ENCODE peak calls at places on chromosomes 6 and 20, in four cellular contexts. One of them, this sample, is unnamed.

GRCh38 chr6:44388135-44388487 is 605 bp downstream of the CDC5L start:
- DNase-seq in endothelial cell of umbilical vein: no peak
- DNase-seq in mammary epithelial cell: peak
- DNase-seq in PC-3: no peak
- DNase-seq in this sample: no peak

GRCh38 chr20:58906894-58907293 is 54.4 kb downstream of the GNAS start:
- DNase-seq in mammary epithelial cell: peak
- DNase-seq in PC-3: peak
- DNase-seq in endothelial cell of umbilical vein: peak
- DNase-seq in this sample: peak

GRCh38 chr20:62707981-62708521 is 585 bp upstream of the NTSR1 start:
- DNase-seq in endothelial cell of umbilical vein: no peak
- DNase-seq in PC-3: peak
- DNase-seq in mammary epithelial cell: no peak
- DNase-seq in this sample: no peak

GRCh38 chr20:15555913-15556312 is 1017.3 kb downstream of the KIF16B start:
- DNase-seq in endothelial cell of umbilical vein: no peak
- DNase-seq in PC-3: no peak
- DNase-seq in mammary epithelial cell: no peak
- DNase-seq in this sample: no peak

GRCh38 chr6:18028332-18028731 is 40.9 kb upstream of the KIF13A start:
- DNase-seq in mammary epithelial cell: peak
- DNase-seq in endothelial cell of umbilical vein: no peak
- DNase-seq in PC-3: no peak
- DNase-seq in this sample: no peak

GRCh38 chr20:49569403-49570115 is 1.6 kb upstream of the PTGIS start:
- DNase-seq in endothelial cell of umbilical vein: no peak
- DNase-seq in mammary epithelial cell: no peak
- DNase-seq in PC-3: no peak
- DNase-seq in this sample: no peak

GRCh38 chr6:93972791-93973190 is 553.4 kb upstream of the EPHA7 start:
- DNase-seq in mammary epithelial cell: no peak
- DNase-seq in endothelial cell of umbilical vein: no peak
- DNase-seq in PC-3: no peak
- DNase-seq in this sample: no peak

GRCh38 chr20:62212309-62212708 is 7.8 kb downstream of the HRH3 start:
- DNase-seq in PC-3: no peak
- DNase-seq in endothelial cell of umbilical vein: no peak
- DNase-seq in mammary epithelial cell: no peak
- DNase-seq in this sample: no peak

GRCh38 chr6:14440215-14440890 is 322.8 kb downstream of the CD83 start:
- DNase-seq in mammary epithelial cell: no peak
- DNase-seq in PC-3: no peak
- DNase-seq in endothelial cell of umbilical vein: no peak
- DNase-seq in this sample: no peak

GRCh38 chr20:346640-347316 is at the start of gene NRSN2:
- DNase-seq in mammary epithelial cell: no peak
- DNase-seq in endothelial cell of umbilical vein: peak
- DNase-seq in PC-3: peak
- DNase-seq in this sample: peak

GRCh38 chr20:54267510-54268003 is 59.7 kb downstream of the PFDN4 start:
- DNase-seq in endothelial cell of umbilical vein: no peak
- DNase-seq in mammary epithelial cell: peak
- DNase-seq in PC-3: peak
- DNase-seq in this sample: peak

GRCh38 chr6:32932132-32932868 is 8.5 kb downstream of the HLA-DMB start:
- DNase-seq in endothelial cell of umbilical vein: no peak
- DNase-seq in mammary epithelial cell: no peak
- DNase-seq in PC-3: peak
- DNase-seq in this sample: no peak

GRCh38 chr6:132483779-132484679 is 28.9 kb downstream of the STX7 start:
- DNase-seq in PC-3: peak
- DNase-seq in mammary epithelial cell: peak
- DNase-seq in endothelial cell of umbilical vein: peak
- DNase-seq in this sample: peak

GRCh38 chr20:33280775-33281174 is 2.2 kb upstream of the BPIFB1 start:
- DNase-seq in PC-3: no peak
- DNase-seq in endothelial cell of umbilical vein: no peak
- DNase-seq in mammary epithelial cell: no peak
- DNase-seq in this sample: no peak

GRCh38 chr20:62624325-62624690 is 18.0 kb upstream of the SLCO4A1 start:
- DNase-seq in PC-3: peak
- DNase-seq in mammary epithelial cell: no peak
- DNase-seq in endothelial cell of umbilical vein: no peak
- DNase-seq in this sample: peak

GRCh38 chr6:42120895-42121865 is 21.2 kb downstream of the C6orf132 start:
- DNase-seq in endothelial cell of umbilical vein: no peak
- DNase-seq in PC-3: peak
- DNase-seq in mammary epithelial cell: no peak
- DNase-seq in this sample: peak

GRCh38 chr6:75479712-75480111 is 13.9 kb downstream of the FILIP1 start:
- DNase-seq in mammary epithelial cell: no peak
- DNase-seq in endothelial cell of umbilical vein: no peak
- DNase-seq in PC-3: no peak
- DNase-seq in this sample: no peak

GRCh38 chr6:166715065-166715464 is 88.0 kb upstream of the RPS6KA2 start:
- DNase-seq in PC-3: no peak
- DNase-seq in mammary epithelial cell: no peak
- DNase-seq in endothelial cell of umbilical vein: no peak
- DNase-seq in this sample: no peak

GRCh38 chr6:4358414-4359107 is 223.2 kb upstream of the ECI2 start:
- DNase-seq in endothelial cell of umbilical vein: peak
- DNase-seq in mammary epithelial cell: peak
- DNase-seq in PC-3: peak
- DNase-seq in this sample: peak

GRCh38 chr6:47353822-47354221 is 44.1 kb upstream of the TNFRSF21 start:
- DNase-seq in endothelial cell of umbilical vein: no peak
- DNase-seq in mammary epithelial cell: peak
- DNase-seq in PC-3: no peak
- DNase-seq in this sample: no peak

DNA sequence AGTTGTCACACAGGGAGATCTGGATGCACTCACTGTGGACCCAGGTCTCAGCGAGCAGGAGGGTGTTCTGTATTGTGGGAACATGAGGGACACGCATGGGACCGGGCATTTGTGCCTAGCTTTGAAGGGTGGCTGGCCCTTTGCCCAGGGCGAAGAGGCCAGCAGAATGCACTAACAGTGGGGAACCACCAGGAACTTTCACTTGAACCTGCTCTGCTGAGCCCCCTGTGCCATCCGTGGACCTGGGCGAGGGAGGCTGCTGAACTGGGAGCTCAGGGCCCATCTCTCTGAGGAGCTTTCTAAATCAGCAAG is 1.2 kb upstream of the ULBP2 start:
- DNase-seq in mammary epithelial cell: no peak
- DNase-seq in endothelial cell of umbilical vein: no peak
- DNase-seq in PC-3: no peak
- DNase-seq in this sample: no peak
- TF ChIP-seq EZH2 in mammary epithelial cell: no peak
- TF ChIP-seq EZH2 in endothelial cell of umbilical vein: no peak
- TF ChIP-seq EZH2 in PC-3: no peak
- TF ChIP-seq EZH2 in this sample: no peak

DNA sequence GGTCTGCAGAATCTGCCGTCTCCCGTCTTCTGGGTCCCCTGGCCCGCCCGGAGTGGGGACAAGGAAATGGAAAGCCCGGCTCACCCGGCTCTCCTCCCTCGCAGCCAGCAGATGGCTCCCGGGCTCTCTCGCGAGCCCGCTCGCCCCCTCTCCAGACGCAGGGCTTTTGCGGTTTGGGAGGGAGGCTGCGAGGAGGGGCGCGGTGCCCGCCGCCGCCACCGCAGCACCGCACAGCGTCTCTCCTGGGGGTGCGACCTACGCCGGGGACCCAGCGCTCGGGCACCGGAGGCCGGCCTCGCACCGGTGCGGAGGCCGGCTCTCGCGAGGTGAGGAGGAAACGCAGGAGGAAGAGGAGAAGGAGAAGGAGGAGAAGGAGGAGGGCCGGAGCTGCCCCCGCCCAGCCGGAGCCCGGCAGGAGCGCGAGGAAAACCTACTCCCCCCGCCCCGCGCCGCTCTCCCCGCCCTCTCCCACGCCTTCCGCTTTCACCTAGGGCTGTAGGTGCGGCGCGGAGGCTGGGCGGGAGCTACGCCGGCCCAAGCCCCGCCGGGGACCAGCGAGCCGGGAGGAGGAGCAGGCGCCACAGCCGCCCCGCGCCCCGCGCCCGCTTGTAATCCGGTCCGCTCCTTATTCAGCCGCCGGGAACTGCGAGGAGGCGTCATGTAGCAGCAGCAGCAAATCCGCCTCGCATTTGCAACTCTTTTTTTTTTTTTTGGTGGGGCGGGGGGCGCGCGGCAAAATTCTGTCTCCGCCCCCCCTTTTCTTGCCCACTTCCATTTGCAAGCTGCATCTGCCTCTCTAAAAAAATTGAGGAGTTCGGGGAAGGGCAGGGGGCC is at the start of gene CARMIL1:
- DNase-seq in PC-3: peak
- DNase-seq in endothelial cell of umbilical vein: peak
- DNase-seq in mammary epithelial cell: peak
- DNase-seq in this sample: peak
- TF ChIP-seq EZH2 in PC-3: no peak
- TF ChIP-seq EZH2 in endothelial cell of umbilical vein: no peak
- TF ChIP-seq EZH2 in mammary epithelial cell: no peak
- TF ChIP-seq EZH2 in this sample: no peak

GRCh38 chr20:21393142-21393541 is 4.2 kb downstream of the NKX2-4 start:
- DNase-seq in PC-3: no peak
- DNase-seq in endothelial cell of umbilical vein: no peak
- DNase-seq in mammary epithelial cell: no peak
- DNase-seq in this sample: no peak
- TF ChIP-seq EZH2 in PC-3: no peak
- TF ChIP-seq EZH2 in endothelial cell of umbilical vein: peak
- TF ChIP-seq EZH2 in mammary epithelial cell: no peak
- TF ChIP-seq EZH2 in this sample: no peak

GRCh38 chr6:168035661-168036616 is 38.5 kb downstream of the KIF25 start:
- DNase-seq in mammary epithelial cell: peak
- DNase-seq in endothelial cell of umbilical vein: peak
- DNase-seq in PC-3: peak
- DNase-seq in this sample: no peak

GRCh38 chr6:168039301-168039700 is 39.7 kb downstream of the FRMD1 start:
- DNase-seq in PC-3: no peak
- DNase-seq in endothelial cell of umbilical vein: no peak
- DNase-seq in mammary epithelial cell: no peak
- DNase-seq in this sample: no peak

GRCh38 chr6:168038576-168039140 is 40.4 kb downstream of the FRMD1 start:
- DNase-seq in PC-3: no peak
- DNase-seq in endothelial cell of umbilical vein: no peak
- DNase-seq in mammary epithelial cell: no peak
- DNase-seq in this sample: no peak

GRCh38 chr6:168037856-168038255 is 40.4 kb downstream of the KIF25 start:
- DNase-seq in PC-3: peak
- DNase-seq in endothelial cell of umbilical vein: no peak
- DNase-seq in mammary epithelial cell: peak
- DNase-seq in this sample: peak

GRCh38 chr6:168037242-168037641 is 39.8 kb downstream of the KIF25 start:
- DNase-seq in endothelial cell of umbilical vein: no peak
- DNase-seq in PC-3: no peak
- DNase-seq in mammary epithelial cell: peak
- DNase-seq in this sample: no peak
- TF ChIP-seq EZH2 in endothelial cell of umbilical vein: no peak
- TF ChIP-seq EZH2 in PC-3: no peak
- TF ChIP-seq EZH2 in mammary epithelial cell: no peak
- TF ChIP-seq EZH2 in this sample: no peak

GRCh38 chr6:98842489-98843180 is 8.3 kb downstream of the POU3F2 start:
- DNase-seq in mammary epithelial cell: no peak
- DNase-seq in endothelial cell of umbilical vein: no peak
- DNase-seq in PC-3: no peak
- DNase-seq in this sample: no peak

GRCh38 chr6:98841589-98842488 is 7.5 kb downstream of the POU3F2 start:
- DNase-seq in endothelial cell of umbilical vein: no peak
- DNase-seq in PC-3: no peak
- DNase-seq in mammary epithelial cell: no peak
- DNase-seq in this sample: no peak

GRCh38 chr6:98840385-98840784 is 6.0 kb downstream of the POU3F2 start:
- DNase-seq in PC-3: no peak
- DNase-seq in mammary epithelial cell: no peak
- DNase-seq in endothelial cell of umbilical vein: no peak
- DNase-seq in this sample: no peak

GRCh38 chr6:98839788-98840361 is 5.5 kb downstream of the POU3F2 start:
- DNase-seq in PC-3: peak
- DNase-seq in mammary epithelial cell: no peak
- DNase-seq in endothelial cell of umbilical vein: no peak
- DNase-seq in this sample: no peak

GRCh38 chr6:98841114-98841513 is 6.7 kb downstream of the POU3F2 start:
- DNase-seq in mammary epithelial cell: no peak
- DNase-seq in endothelial cell of umbilical vein: no peak
- DNase-seq in PC-3: no peak
- DNase-seq in this sample: no peak
- TF ChIP-seq EZH2 in mammary epithelial cell: no peak
- TF ChIP-seq EZH2 in endothelial cell of umbilical vein: no peak
- TF ChIP-seq EZH2 in PC-3: no peak
- TF ChIP-seq EZH2 in this sample: no peak

GRCh38 chr20:51023617-51024155 is 779 bp upstream of the KCNG1 start:
- DNase-seq in endothelial cell of umbilical vein: no peak
- DNase-seq in PC-3: no peak
- DNase-seq in mammary epithelial cell: no peak
- DNase-seq in this sample: no peak
- TF ChIP-seq EZH2 in endothelial cell of umbilical vein: no peak
- TF ChIP-seq EZH2 in PC-3: no peak
- TF ChIP-seq EZH2 in mammary epithelial cell: no peak
- TF ChIP-seq EZH2 in this sample: no peak

DNA sequence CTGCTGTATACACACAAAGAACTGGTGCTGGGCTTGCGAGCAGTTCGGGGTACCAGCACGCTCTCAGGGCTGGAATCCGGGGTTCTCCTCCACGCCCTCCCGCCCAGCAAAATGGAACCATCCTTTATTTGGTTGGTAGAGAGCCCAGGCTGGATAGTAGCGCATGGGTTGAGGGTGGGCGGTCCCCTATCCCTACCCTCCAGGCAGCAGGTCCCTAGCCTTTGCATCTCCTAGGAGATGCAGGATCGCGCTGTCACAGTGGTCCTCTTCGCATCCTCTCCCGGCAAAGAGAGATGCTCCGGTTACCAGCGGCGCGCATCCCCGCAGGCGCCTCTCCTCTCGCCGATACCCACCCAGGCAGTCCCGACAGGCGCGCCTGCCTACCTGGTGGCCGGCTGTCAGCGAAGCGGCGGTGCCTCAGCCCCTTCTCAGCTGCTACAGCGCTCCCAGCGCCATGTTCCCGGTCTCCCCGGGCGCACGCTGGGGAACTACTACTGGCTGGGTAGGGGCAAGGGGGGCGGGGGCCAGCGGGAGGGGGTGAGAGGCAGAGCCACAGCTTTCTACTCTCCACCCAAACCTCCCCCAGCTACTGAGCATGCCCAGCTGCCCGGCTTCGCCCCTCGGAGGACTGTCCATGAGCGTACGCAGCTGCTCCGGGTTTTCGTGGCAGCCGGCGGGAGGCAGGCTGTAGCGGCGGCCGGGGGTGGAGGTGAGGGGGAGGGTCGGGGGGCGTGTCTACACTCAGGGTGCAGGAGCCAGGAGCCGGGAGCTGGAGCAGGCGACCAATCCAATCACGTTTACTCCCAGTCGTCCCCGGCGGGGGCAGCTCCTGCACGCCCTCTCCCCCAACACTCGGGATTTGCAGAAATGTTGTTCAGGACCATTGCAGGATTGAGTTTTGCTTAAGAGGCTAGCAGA is at the start of gene PAK5:
- DNase-seq in mammary epithelial cell: peak
- DNase-seq in endothelial cell of umbilical vein: peak
- DNase-seq in PC-3: no peak
- DNase-seq in this sample: no peak
- TF ChIP-seq EZH2 in mammary epithelial cell: peak
- TF ChIP-seq EZH2 in endothelial cell of umbilical vein: no peak
- TF ChIP-seq EZH2 in PC-3: no peak
- TF ChIP-seq EZH2 in this sample: no peak

GRCh38 chr6:1388927-1389790 is at the start of gene FOXF2:
- DNase-seq in PC-3: no peak
- DNase-seq in mammary epithelial cell: no peak
- DNase-seq in endothelial cell of umbilical vein: no peak
- DNase-seq in this sample: no peak
- TF ChIP-seq EZH2 in PC-3: peak
- TF ChIP-seq EZH2 in mammary epithelial cell: peak
- TF ChIP-seq EZH2 in endothelial cell of umbilical vein: peak
- TF ChIP-seq EZH2 in this sample: no peak